ENCODE peak calls at places on chromosomes 16 and 17, in ten cellular contexts. A is A549, M is suprapubic skin, G is esophagus muscularis mucosa, P is HepG2, Z is K562, W is stomach, Y is tibial nerve, L is transverse colon, E is H1. K is an unnamed sample.

GRCh38 chr17:83053779-83054451 is 25.5 kb upstream of the METRNL start:
- DNase-seq in W (peak; percentile 52), A (no peak), Y (peak; percentile 47), L (no peak), P (no peak), Z (no peak), E (no peak), G (no peak), M (no peak), K (peak; percentile 50)

GRCh38 chr17:76548378-76549214 is 8.8 kb downstream of the PRCD start:
- DNase-seq in A (no peak), W (no peak), M (no peak), Y (no peak), E (no peak), Z (no peak), P (peak; percentile 81), G (no peak), L (no peak), K (no peak)

GRCh38 chr17:44217738-44218343 is 1.6 kb downstream of the UBTF start:
- DNase-seq in A (no peak), W (no peak), G (no peak), Y (no peak), Z (peak; percentile 36), P (no peak), E (no peak), L (peak; percentile 29), M (no peak), K (no peak)

GRCh38 chr16:69563605-69564580 is 1.9 kb upstream of the NFAT5 start:
- DNase-seq in Z (no peak), P (peak; percentile 49), L (no peak), G (no peak), E (no peak), A (no peak), W (no peak), M (no peak), Y (no peak), K (no peak)

GRCh38 chr16:69873783-69874182 is 77.4 kb upstream of the CLEC18A start:
- DNase-seq in W (no peak), G (no peak), L (no peak), P (no peak), E (no peak), M (no peak), Y (no peak), Z (no peak), A (no peak), K (no peak)

GRCh38 chr17:76845524-76845923 is 22.7 kb upstream of the MGAT5B start:
- DNase-seq in G (no peak), A (no peak), E (no peak), M (no peak), Y (no peak), L (no peak), W (no peak), P (no peak), Z (peak; percentile 68), K (no peak)

GRCh38 chr16:14111713-14112538 is 40.8 kb downstream of the MRTFB start:
- DNase-seq in Z (no peak), P (peak; percentile 58), A (no peak), Y (peak; percentile 52), L (peak; percentile 71), W (peak; percentile 57), E (no peak), G (no peak), M (no peak), K (peak; percentile 59)

GRCh38 chr17:42121066-42121769 is at the start of gene KAT2A:
- DNase-seq in Y (peak; percentile 65), E (peak; percentile 43), L (peak; percentile 88), G (no peak), A (peak; percentile 99), Z (peak; percentile 94), M (no peak), W (peak; percentile 84), P (peak; percentile 73), K (peak; percentile 91)

GRCh38 chr16:80936410-80936809 is 70.3 kb downstream of the CMC2 start:
- DNase-seq in G (no peak), E (no peak), Y (no peak), L (no peak), Z (no peak), A (no peak), M (no peak), P (no peak), W (no peak), K (no peak)

GRCh38 chr16:19400709-19401108 is 17.0 kb upstream of the TMC5 start:
- DNase-seq in L (no peak), Z (no peak), W (no peak), P (no peak), G (no peak), Y (no peak), A (no peak), M (no peak), E (peak; percentile 15), K (no peak)

GRCh38 chr17:5526821-5527598 is 40.6 kb downstream of the MIS12 start:
- DNase-seq in W (no peak), G (no peak), E (no peak), M (no peak), Z (peak; percentile 40), L (peak; percentile 26), A (peak; percentile 90), Y (no peak), P (peak; percentile 59), K (no peak)

GRCh38 chr17:2949469-2950044 is 113.8 kb downstream of the OR1D5 start:
- DNase-seq in Y (no peak), L (peak; percentile 78), E (no peak), Z (no peak), W (peak; percentile 82), G (no peak), P (no peak), M (peak; percentile 78), A (peak; percentile 87), K (no peak)

GRCh38 chr16:73142069-73142880 is 94.3 kb upstream of the ZFHX3 start:
- DNase-seq in Z (no peak), W (no peak), E (no peak), A (no peak), Y (no peak), G (no peak), M (no peak), L (peak; percentile 46), P (no peak), K (no peak)

GRCh38 chr17:49557204-49558024 is 18.3 kb upstream of the NXPH3 start:
- DNase-seq in Y (no peak), M (peak; percentile 38), L (no peak), E (no peak), G (no peak), Z (no peak), P (peak; percentile 73), W (peak; percentile 51), A (peak; percentile 72), K (no peak)

GRCh38 chr17:49013311-49014205 is 16.4 kb downstream of the IGF2BP1 start:
- DNase-seq in W (no peak), Z (peak; percentile 42), Y (no peak), E (peak; percentile 56), L (no peak), P (no peak), G (peak; percentile 90), A (no peak), M (peak; percentile 74), K (no peak)

GRCh38 chr17:51617876-51618455 is 357.6 kb downstream of the UTP18 start:
- DNase-seq in M (no peak), L (no peak), P (no peak), A (no peak), E (no peak), Z (no peak), Y (no peak), W (no peak), G (no peak), K (no peak)

GRCh38 chr17:7393613-7394451 is 493 bp downstream of the PLSCR3 start:
- DNase-seq in Y (no peak), W (peak; percentile 33), P (no peak), L (peak; percentile 51), M (no peak), A (peak; percentile 51), G (no peak), E (no peak), Z (no peak), K (peak; percentile 44)
- TF ChIP-seq CTCF in Y (no peak), W (no peak), P (peak; percentile 10), L (no peak), M (no peak), A (no peak), G (no peak), E (peak; percentile 69), Z (no peak), K (no peak)

DNA sequence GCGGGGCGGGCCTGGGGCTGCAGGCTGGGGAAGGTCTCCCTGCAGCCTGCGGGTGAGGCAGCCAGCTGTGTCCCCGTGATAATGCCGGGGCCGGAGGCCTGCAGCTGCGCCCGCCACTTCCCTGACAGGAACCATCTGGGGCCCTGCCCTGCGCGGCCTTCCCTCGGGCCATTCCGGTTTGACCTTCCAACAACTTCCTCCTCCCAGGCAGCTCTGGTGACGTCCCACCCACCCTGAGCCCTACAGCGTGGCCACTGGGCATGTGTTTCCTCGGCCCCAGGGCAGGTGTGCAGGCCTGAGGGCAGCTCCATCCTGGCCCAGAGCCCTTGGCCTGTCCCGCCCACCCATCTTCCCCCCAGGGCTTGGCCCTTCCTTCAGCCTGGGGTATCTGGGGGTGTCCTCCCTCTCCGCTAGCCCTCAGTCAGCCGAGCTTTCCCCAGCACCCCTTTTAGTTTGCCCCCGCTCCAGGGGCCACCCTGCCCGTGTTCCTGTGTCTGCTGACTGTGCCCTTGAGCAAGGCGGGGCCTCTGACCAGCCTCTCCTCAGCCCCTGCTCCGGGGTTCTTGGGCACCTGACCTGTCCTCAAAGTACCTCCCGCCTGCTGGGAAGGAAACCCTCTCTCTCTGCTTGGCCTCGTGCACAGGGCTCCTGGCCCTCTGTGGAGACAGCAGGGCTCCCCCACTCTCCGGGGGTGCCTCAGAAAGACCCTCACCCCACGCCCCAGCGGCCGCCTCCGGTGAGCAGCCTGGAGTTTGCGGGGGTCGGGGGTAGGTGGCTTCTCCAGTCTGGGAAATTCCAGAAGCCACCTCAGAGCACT is at the start of gene CBFA2T3:
- DNase-seq in E (no peak), M (no peak), Z (peak; percentile 79), G (peak; percentile 94), P (no peak), L (peak; percentile 79), W (peak; percentile 56), A (no peak), Y (peak; percentile 45), K (peak; percentile 56)
- H3K4me3 ChIP-seq in E (no peak within 1 kb of the TSS), M (peak within 1 kb of the TSS; percentile 15), Z (peak within 1 kb of the TSS; percentile 85), G (peak within 1 kb of the TSS; percentile 16), P (no peak within 1 kb of the TSS), L (peak within 1 kb of the TSS; percentile 2), W (peak within 1 kb of the TSS; percentile 21), A (no peak within 1 kb of the TSS), Y (peak within 1 kb of the TSS; percentile 29), K (no peak within 1 kb of the TSS)

DNA sequence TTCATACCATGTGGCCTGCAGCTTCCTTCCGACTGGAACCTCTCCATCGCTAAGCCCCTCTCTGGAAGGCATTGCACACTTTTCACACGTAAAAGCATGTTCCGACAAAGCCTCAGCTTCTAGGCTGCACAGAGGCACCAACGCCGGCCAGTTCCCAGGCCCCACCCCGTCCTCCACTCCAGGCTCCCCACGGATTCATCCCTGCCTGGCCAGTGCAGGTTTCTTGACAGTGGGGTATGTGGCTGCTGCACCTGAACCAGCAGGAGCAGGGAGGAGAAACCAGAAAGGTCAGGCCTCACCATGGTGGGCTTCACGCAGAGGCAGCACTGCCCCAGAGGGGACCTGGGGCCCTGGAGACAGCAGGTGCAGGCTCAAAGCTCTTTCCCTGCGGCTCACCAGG is 14.2 kb downstream of the TIMM22 start:
- DNase-seq in W (no peak), E (no peak), P (no peak), G (no peak), Y (no peak), Z (no peak), A (no peak), L (no peak), M (no peak), K (no peak)
- TF ChIP-seq EP300 in W (no peak), E (no peak), P (no peak), G (no peak), Y (no peak), Z (no peak), A (no peak), L (no peak), M (no peak), K (no peak)

GRCh38 chr17:58679263-58680037 is 12.4 kb downstream of the TEX14 start:
- DNase-seq in A (peak; percentile 71), G (no peak), W (no peak), M (no peak), E (no peak), Z (peak; percentile 63), Y (no peak), P (peak; percentile 78), L (no peak), K (no peak)
- TF ChIP-seq CTCF in A (no peak), G (no peak), W (no peak), M (no peak), E (no peak), Z (peak; percentile 14), Y (no peak), P (no peak), L (no peak), K (no peak)

K was measured in ovary.